ENCODE peak calls at places on chromosomes 16 and 17, in nine cellular contexts. J is HTR-8/SVneo; N is activated naive CD4-positive, alpha-beta T cell; M is tibial nerve; Y is GM23248; U is ACHN; Q is stimulated activated CD4-positive, alpha-beta T cell treated with anti-CD3 and anti-CD28 coated beads, Interleukin-1b, Interleukin-23, amount 100 ng/mL, for 4 hours; E is HuH-7; H is activated T-cell treated with anti-CD3 and anti-CD28 coated beads, Interleukin-2, amount 50 U/mL, for 72 hours. V is an unnamed sample.

GRCh38 chr17:40500190-40500589 is 1.2 kb downstream of the TNS4 start:
- DNase-seq in J (no peak), N (no peak), M (no peak), Y (no peak), U (no peak), Q (no peak), E (no peak), H (no peak), V (no peak)

GRCh38 chr16:89320717-89321501 is 103.4 kb downstream of the ZNF778 start:
- DNase-seq in J (no peak), N (no peak), M (no peak), Y (peak), U (peak), Q (no peak), E (no peak), H (no peak), V (no peak)

GRCh38 chr17:32485261-32485955 is 1.4 kb upstream of the CDK5R1 start:
- DNase-seq in J (no peak), N (no peak), M (no peak), Y (no peak), U (no peak), Q (no peak), E (no peak), H (no peak), V (no peak)

GRCh38 chr17:42133461-42134041 is 10.9 kb downstream of the HSPB9 start:
- DNase-seq in J (no peak), N (peak), M (no peak), Y (peak), U (peak), Q (no peak), E (no peak), H (peak), V (no peak)

GRCh38 chr16:55955845-55956244 is 80.7 kb upstream of the CES5A start:
- DNase-seq in J (no peak), N (no peak), M (no peak), Y (no peak), U (no peak), Q (no peak), E (no peak), H (no peak), V (no peak)

GRCh38 chr16:49701867-49702494 is 153.9 kb downstream of the ZNF423 start:
- DNase-seq in J (no peak), N (no peak), M (peak), Y (peak), U (no peak), Q (no peak), E (no peak), H (no peak), V (no peak)

GRCh38 chr17:6392609-6393367 is 42.1 kb downstream of the AIPL1 start:
- DNase-seq in J (no peak), N (no peak), M (no peak), Y (no peak), U (no peak), Q (no peak), E (peak), H (no peak), V (no peak)

GRCh38 chr17:41301916-41302901 is at the start of gene KRTAP29-1:
- DNase-seq in J (no peak), N (no peak), M (no peak), Y (no peak), U (no peak), Q (no peak), E (no peak), H (no peak), V (no peak)

GRCh38 chr17:75588546-75589016 is 981 bp downstream of the MYO15B start:
- DNase-seq in J (no peak), N (peak), M (no peak), Y (no peak), U (no peak), Q (no peak), E (no peak), H (no peak), V (no peak)

GRCh38 chr16:67723151-67723915 is 4.2 kb upstream of the GFOD2 start:
- DNase-seq in J (peak), N (no peak), M (no peak), Y (peak), U (peak), Q (no peak), E (no peak), H (no peak), V (no peak)

GRCh38 chr16:79836129-79836528 is 235.6 kb upstream of the MAF start:
- DNase-seq in J (no peak), N (no peak), M (no peak), Y (no peak), U (no peak), Q (no peak), E (no peak), H (no peak), V (no peak)

GRCh38 chr16:85569615-85570212 is 43.4 kb upstream of the GSE1 start:
- DNase-seq in J (no peak), N (no peak), M (no peak), Y (peak), U (no peak), Q (no peak), E (no peak), H (peak), V (no peak)

GRCh38 chr17:49444384-49444783 is 29.7 kb upstream of the PHB1 start:
- DNase-seq in J (no peak), N (no peak), M (no peak), Y (no peak), U (no peak), Q (no peak), E (no peak), H (no peak), V (no peak)

GRCh38 chr16:372584-372983 is 2.2 kb upstream of the MRPL28 start:
- DNase-seq in J (no peak), N (no peak), M (no peak), Y (no peak), U (no peak), Q (no peak), E (no peak), H (no peak), V (no peak)

GRCh38 chr17:30235386-30236296 is at the start of gene SLC6A4:
- DNase-seq in J (no peak), N (no peak), M (no peak), Y (peak), U (peak), Q (no peak), E (no peak), H (no peak), V (no peak)

GRCh38 chr17:78714534-78714933 is 67.5 kb downstream of the CYTH1 start:
- DNase-seq in J (no peak), N (no peak), M (no peak), Y (no peak), U (no peak), Q (no peak), E (no peak), H (no peak), V (no peak)

GRCh38 chr17:44733753-44734152 is 25.0 kb upstream of the ADAM11 start:
- DNase-seq in J (peak), N (no peak), M (no peak), Y (no peak), U (peak), Q (no peak), E (peak), H (no peak), V (no peak)

GRCh38 chr16:87790278-87791023 is 24.7 kb upstream of the KLHDC4 start:
- DNase-seq in J (peak), N (no peak), M (no peak), Y (no peak), U (peak), Q (no peak), E (no peak), H (no peak), V (peak)

GRCh38 chr17:61249649-61250301 is 149.9 kb upstream of the TBX2 start:
- DNase-seq in J (no peak), N (no peak), M (no peak), Y (no peak), U (no peak), Q (no peak), E (no peak), H (no peak), V (no peak)

GRCh38 chr17:40309031-40309937 is at the start of gene RARA:
- DNase-seq in J (no peak), N (no peak), M (peak), Y (peak), U (peak), Q (no peak), E (peak), H (no peak), V (no peak)

GRCh38 chr16:5045499-5046115 is 11.9 kb upstream of the NAGPA start:
- DNase-seq in J (no peak), N (no peak), M (no peak), Y (no peak), U (no peak), Q (no peak), E (no peak), H (no peak), V (no peak)

GRCh38 chr17:48439875-48440505 is 10.0 kb upstream of the SKAP1 start:
- DNase-seq in J (no peak), N (no peak), M (no peak), Y (no peak), U (no peak), Q (no peak), E (no peak), H (peak), V (no peak)

GRCh38 chr16:13041646-13042045 is 140.2 kb downstream of the SHISA9 start:
- DNase-seq in J (no peak), N (no peak), M (no peak), Y (no peak), U (no peak), Q (no peak), E (no peak), H (no peak), V (no peak)